ENCODE peak calls at places on chromosome 20, in ten cellular contexts. One of them, this sample, is unnamed.

GRCh38 chr20:40599987-40600386 is 89.0 kb downstream of the MAFB start:
- DNase-seq in body of pancreas: no peak
- DNase-seq in HCT116: no peak
- DNase-seq in upper lobe of left lung: no peak
- DNase-seq in NB4: no peak
- DNase-seq in H54: no peak
- DNase-seq in transverse colon: no peak
- DNase-seq in tibial nerve: no peak
- DNase-seq in ovary: no peak
- DNase-seq in IMR-90: no peak
- DNase-seq in this sample: no peak

GRCh38 chr20:5722927-5723326 is 27.3 kb upstream of the SHLD1 start:
- DNase-seq in body of pancreas: no peak
- DNase-seq in HCT116: no peak
- DNase-seq in upper lobe of left lung: peak
- DNase-seq in NB4: no peak
- DNase-seq in H54: no peak
- DNase-seq in transverse colon: no peak
- DNase-seq in tibial nerve: no peak
- DNase-seq in ovary: no peak
- DNase-seq in IMR-90: no peak
- DNase-seq in this sample: no peak

GRCh38 chr20:49297605-49298530 is 20.0 kb upstream of the ZNFX1 start:
- DNase-seq in body of pancreas: no peak
- DNase-seq in HCT116: no peak
- DNase-seq in upper lobe of left lung: no peak
- DNase-seq in NB4: peak
- DNase-seq in H54: no peak
- DNase-seq in transverse colon: peak
- DNase-seq in tibial nerve: no peak
- DNase-seq in ovary: no peak
- DNase-seq in IMR-90: no peak
- DNase-seq in this sample: no peak

GRCh38 chr20:37734228-37734980 is 40.6 kb downstream of the CTNNBL1 start:
- DNase-seq in body of pancreas: no peak
- DNase-seq in HCT116: no peak
- DNase-seq in upper lobe of left lung: no peak
- DNase-seq in NB4: no peak
- DNase-seq in H54: no peak
- DNase-seq in transverse colon: no peak
- DNase-seq in tibial nerve: no peak
- DNase-seq in ovary: no peak
- DNase-seq in IMR-90: peak
- DNase-seq in this sample: no peak

GRCh38 chr20:51508158-51508557 is 34.4 kb downstream of the NFATC2 start:
- DNase-seq in body of pancreas: no peak
- DNase-seq in HCT116: no peak
- DNase-seq in upper lobe of left lung: peak
- DNase-seq in NB4: no peak
- DNase-seq in H54: no peak
- DNase-seq in transverse colon: no peak
- DNase-seq in tibial nerve: no peak
- DNase-seq in ovary: no peak
- DNase-seq in IMR-90: no peak
- DNase-seq in this sample: no peak

GRCh38 chr20:8265588-8265987 is 133.5 kb downstream of the PLCB1 start:
- DNase-seq in body of pancreas: no peak
- DNase-seq in HCT116: no peak
- DNase-seq in upper lobe of left lung: no peak
- DNase-seq in NB4: no peak
- DNase-seq in H54: no peak
- DNase-seq in transverse colon: no peak
- DNase-seq in tibial nerve: no peak
- DNase-seq in ovary: no peak
- DNase-seq in IMR-90: no peak
- DNase-seq in this sample: no peak

GRCh38 chr20:60491261-60491660 is 533.0 kb downstream of the CDH26 start:
- DNase-seq in body of pancreas: no peak
- DNase-seq in HCT116: no peak
- DNase-seq in upper lobe of left lung: no peak
- DNase-seq in NB4: no peak
- DNase-seq in H54: no peak
- DNase-seq in transverse colon: no peak
- DNase-seq in tibial nerve: no peak
- DNase-seq in ovary: no peak
- DNase-seq in IMR-90: no peak
- DNase-seq in this sample: no peak

GRCh38 chr20:21189761-21190523 is 64.1 kb downstream of the KIZ start:
- DNase-seq in body of pancreas: no peak
- DNase-seq in HCT116: no peak
- DNase-seq in upper lobe of left lung: no peak
- DNase-seq in NB4: no peak
- DNase-seq in H54: no peak
- DNase-seq in transverse colon: no peak
- DNase-seq in tibial nerve: no peak
- DNase-seq in ovary: no peak
- DNase-seq in IMR-90: no peak
- DNase-seq in this sample: no peak

GRCh38 chr20:24149175-24149574 is 160.6 kb upstream of the GGTLC1 start:
- DNase-seq in body of pancreas: no peak
- DNase-seq in HCT116: no peak
- DNase-seq in upper lobe of left lung: no peak
- DNase-seq in NB4: no peak
- DNase-seq in H54: no peak
- DNase-seq in transverse colon: no peak
- DNase-seq in tibial nerve: no peak
- DNase-seq in ovary: no peak
- DNase-seq in IMR-90: no peak
- DNase-seq in this sample: no peak

GRCh38 chr20:16392346-16392745 is 180.9 kb downstream of the KIF16B start:
- DNase-seq in body of pancreas: no peak
- DNase-seq in HCT116: no peak
- DNase-seq in upper lobe of left lung: no peak
- DNase-seq in NB4: no peak
- DNase-seq in H54: no peak
- DNase-seq in transverse colon: no peak
- DNase-seq in tibial nerve: no peak
- DNase-seq in ovary: no peak
- DNase-seq in IMR-90: no peak
- DNase-seq in this sample: no peak

GRCh38 chr20:5933802-5934436 is 16.4 kb downstream of the TRMT6 start:
- DNase-seq in body of pancreas: no peak
- DNase-seq in HCT116: no peak
- DNase-seq in upper lobe of left lung: no peak
- DNase-seq in NB4: peak
- DNase-seq in H54: no peak
- DNase-seq in transverse colon: no peak
- DNase-seq in tibial nerve: no peak
- DNase-seq in ovary: no peak
- DNase-seq in IMR-90: no peak
- DNase-seq in this sample: no peak

GRCh38 chr20:44331201-44331600 is 5.6 kb upstream of the R3HDML start:
- DNase-seq in body of pancreas: no peak
- DNase-seq in HCT116: no peak
- DNase-seq in upper lobe of left lung: no peak
- DNase-seq in NB4: no peak
- DNase-seq in H54: no peak
- DNase-seq in transverse colon: no peak
- DNase-seq in tibial nerve: no peak
- DNase-seq in ovary: no peak
- DNase-seq in IMR-90: no peak
- DNase-seq in this sample: no peak
- TF ChIP-seq POLR2A in body of pancreas: no peak
- TF ChIP-seq POLR2A in HCT116: no peak
- TF ChIP-seq POLR2A in upper lobe of left lung: no peak
- TF ChIP-seq POLR2A in NB4: no peak
- TF ChIP-seq POLR2A in H54: no peak
- TF ChIP-seq POLR2A in transverse colon: no peak
- TF ChIP-seq POLR2A in tibial nerve: no peak
- TF ChIP-seq POLR2A in ovary: no peak
- TF ChIP-seq POLR2A in IMR-90: no peak
- TF ChIP-seq POLR2A in this sample: no peak

GRCh38 chr20:63335711-63336110 is 25.4 kb downstream of the CHRNA4 start:
- DNase-seq in body of pancreas: no peak
- DNase-seq in HCT116: no peak
- DNase-seq in upper lobe of left lung: peak
- DNase-seq in NB4: no peak
- DNase-seq in H54: no peak
- DNase-seq in transverse colon: no peak
- DNase-seq in tibial nerve: no peak
- DNase-seq in ovary: no peak
- DNase-seq in IMR-90: no peak
- DNase-seq in this sample: no peak

GRCh38 chr20:63334356-63334755 is 26.8 kb downstream of the CHRNA4 start:
- DNase-seq in body of pancreas: no peak
- DNase-seq in HCT116: no peak
- DNase-seq in upper lobe of left lung: no peak
- DNase-seq in NB4: no peak
- DNase-seq in H54: no peak
- DNase-seq in transverse colon: no peak
- DNase-seq in tibial nerve: no peak
- DNase-seq in ovary: no peak
- DNase-seq in IMR-90: no peak
- DNase-seq in this sample: no peak

GRCh38 chr20:63337786-63338420 is 23.2 kb downstream of the CHRNA4 start:
- DNase-seq in body of pancreas: no peak
- DNase-seq in HCT116: no peak
- DNase-seq in upper lobe of left lung: no peak
- DNase-seq in NB4: no peak
- DNase-seq in H54: no peak
- DNase-seq in transverse colon: no peak
- DNase-seq in tibial nerve: no peak
- DNase-seq in ovary: no peak
- DNase-seq in IMR-90: no peak
- DNase-seq in this sample: no peak

GRCh38 chr20:63333241-63333836 is 27.8 kb downstream of the CHRNA4 start:
- DNase-seq in body of pancreas: no peak
- DNase-seq in HCT116: no peak
- DNase-seq in upper lobe of left lung: peak
- DNase-seq in NB4: no peak
- DNase-seq in H54: no peak
- DNase-seq in transverse colon: no peak
- DNase-seq in tibial nerve: no peak
- DNase-seq in ovary: no peak
- DNase-seq in IMR-90: no peak
- DNase-seq in this sample: no peak

GRCh38 chr20:63336232-63336752 is 24.9 kb downstream of the CHRNA4 start:
- DNase-seq in body of pancreas: no peak
- DNase-seq in HCT116: no peak
- DNase-seq in upper lobe of left lung: peak
- DNase-seq in NB4: no peak
- DNase-seq in H54: no peak
- DNase-seq in transverse colon: no peak
- DNase-seq in tibial nerve: no peak
- DNase-seq in ovary: no peak
- DNase-seq in IMR-90: no peak
- DNase-seq in this sample: no peak
- TF ChIP-seq POLR2A in body of pancreas: no peak
- TF ChIP-seq POLR2A in HCT116: no peak
- TF ChIP-seq POLR2A in upper lobe of left lung: no peak
- TF ChIP-seq POLR2A in NB4: no peak
- TF ChIP-seq POLR2A in H54: no peak
- TF ChIP-seq POLR2A in transverse colon: no peak
- TF ChIP-seq POLR2A in tibial nerve: no peak
- TF ChIP-seq POLR2A in ovary: no peak
- TF ChIP-seq POLR2A in IMR-90: no peak
- TF ChIP-seq POLR2A in this sample: no peak

GRCh38 chr20:3045816-3046676 is at the start of gene MRPS26:
- DNase-seq in body of pancreas: peak
- DNase-seq in HCT116: peak
- DNase-seq in upper lobe of left lung: peak
- DNase-seq in NB4: peak
- DNase-seq in H54: peak
- DNase-seq in transverse colon: peak
- DNase-seq in tibial nerve: peak
- DNase-seq in ovary: peak
- DNase-seq in IMR-90: peak
- DNase-seq in this sample: peak
- TF ChIP-seq POLR2A in body of pancreas: peak
- TF ChIP-seq POLR2A in HCT116: peak
- TF ChIP-seq POLR2A in upper lobe of left lung: peak
- TF ChIP-seq POLR2A in NB4: peak
- TF ChIP-seq POLR2A in H54: peak
- TF ChIP-seq POLR2A in transverse colon: peak
- TF ChIP-seq POLR2A in tibial nerve: peak
- TF ChIP-seq POLR2A in ovary: peak
- TF ChIP-seq POLR2A in IMR-90: no peak
- TF ChIP-seq POLR2A in this sample: no peak

DNA sequence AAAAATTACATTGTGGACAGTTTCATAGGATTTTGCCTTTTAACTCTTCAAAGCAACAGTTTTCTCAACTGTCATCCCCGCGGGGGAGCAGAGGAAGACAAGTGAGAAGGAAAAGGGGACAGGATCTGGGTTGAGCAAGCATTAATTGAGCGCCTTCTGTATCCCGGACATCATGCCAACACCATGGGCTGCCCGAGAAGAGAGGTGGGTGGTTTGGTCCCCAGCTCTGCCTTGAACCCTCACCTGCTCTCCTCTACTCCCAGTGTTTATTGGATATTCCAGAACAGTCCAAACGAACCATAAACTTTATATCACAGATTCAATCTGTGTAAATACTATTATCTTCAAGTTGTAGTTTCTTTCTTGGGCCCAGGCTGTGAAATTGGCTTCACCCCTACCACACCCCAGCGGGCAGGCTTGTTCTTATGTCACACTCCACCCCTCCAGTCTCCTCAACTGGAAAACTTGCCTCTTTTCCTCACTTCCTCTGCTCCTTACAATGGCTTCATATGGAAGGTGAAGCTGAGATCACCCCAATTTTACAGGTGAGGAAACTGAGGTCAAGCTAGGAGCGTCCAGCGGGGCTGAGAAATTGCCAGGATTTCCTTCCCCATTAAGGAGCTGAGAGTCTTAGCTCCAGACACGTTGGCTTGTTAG is 6.0 kb downstream of the PCK1 start:
- DNase-seq in body of pancreas: no peak
- DNase-seq in HCT116: no peak
- DNase-seq in upper lobe of left lung: no peak
- DNase-seq in NB4: no peak
- DNase-seq in H54: no peak
- DNase-seq in transverse colon: peak
- DNase-seq in tibial nerve: no peak
- DNase-seq in ovary: no peak
- DNase-seq in IMR-90: no peak
- DNase-seq in this sample: no peak
- TF ChIP-seq POLR2A in body of pancreas: no peak
- TF ChIP-seq POLR2A in HCT116: no peak
- TF ChIP-seq POLR2A in upper lobe of left lung: no peak
- TF ChIP-seq POLR2A in NB4: no peak
- TF ChIP-seq POLR2A in H54: no peak
- TF ChIP-seq POLR2A in transverse colon: peak
- TF ChIP-seq POLR2A in tibial nerve: no peak
- TF ChIP-seq POLR2A in ovary: no peak
- TF ChIP-seq POLR2A in IMR-90: no peak
- TF ChIP-seq POLR2A in this sample: no peak

This sample was measured in lower leg skin.